ENCODE peak calls at places on chromosomes 13 and 19, in eight cellular contexts. One of them, this sample, is unnamed.

GRCh38 chr19:29311391-29311790 is 98.4 kb upstream of the UQCRFS1 start:
- DNase-seq in astrocyte of the spinal cord: no peak
- DNase-seq in GM10248: no peak
- DNase-seq in dorsolateral prefrontal cortex: peak
- DNase-seq in H1: no peak
- DNase-seq in omental fat pad: no peak
- DNase-seq in fibroblast of lung: no peak
- DNase-seq in PC-9: no peak
- DNase-seq in this sample: no peak

GRCh38 chr13:108086678-108087077 is 128.7 kb downstream of the LIG4 start:
- DNase-seq in astrocyte of the spinal cord: peak
- DNase-seq in GM10248: no peak
- DNase-seq in dorsolateral prefrontal cortex: no peak
- DNase-seq in H1: no peak
- DNase-seq in omental fat pad: no peak
- DNase-seq in fibroblast of lung: no peak
- DNase-seq in PC-9: no peak
- DNase-seq in this sample: no peak

GRCh38 chr13:91537376-91537775 is 139.0 kb downstream of the GPC5 start:
- DNase-seq in astrocyte of the spinal cord: no peak
- DNase-seq in GM10248: no peak
- DNase-seq in dorsolateral prefrontal cortex: no peak
- DNase-seq in H1: no peak
- DNase-seq in omental fat pad: no peak
- DNase-seq in fibroblast of lung: no peak
- DNase-seq in PC-9: no peak
- DNase-seq in this sample: no peak

GRCh38 chr19:31408460-31409124 is 59.4 kb upstream of the TSHZ3 start:
- DNase-seq in astrocyte of the spinal cord: peak
- DNase-seq in GM10248: no peak
- DNase-seq in dorsolateral prefrontal cortex: no peak
- DNase-seq in H1: no peak
- DNase-seq in omental fat pad: no peak
- DNase-seq in fibroblast of lung: peak
- DNase-seq in PC-9: no peak
- DNase-seq in this sample: no peak

GRCh38 chr13:98416408-98416807 is 160.5 kb downstream of the STK24 start:
- DNase-seq in astrocyte of the spinal cord: no peak
- DNase-seq in GM10248: no peak
- DNase-seq in dorsolateral prefrontal cortex: no peak
- DNase-seq in H1: no peak
- DNase-seq in omental fat pad: no peak
- DNase-seq in fibroblast of lung: no peak
- DNase-seq in PC-9: peak
- DNase-seq in this sample: no peak

GRCh38 chr13:97306646-97307045 is 84.5 kb downstream of the MBNL2 start:
- DNase-seq in astrocyte of the spinal cord: peak
- DNase-seq in GM10248: no peak
- DNase-seq in dorsolateral prefrontal cortex: no peak
- DNase-seq in H1: no peak
- DNase-seq in omental fat pad: no peak
- DNase-seq in fibroblast of lung: peak
- DNase-seq in PC-9: no peak
- DNase-seq in this sample: no peak

GRCh38 chr19:1064661-1065605 is 2.0 kb upstream of the ARHGAP45 start:
- DNase-seq in astrocyte of the spinal cord: peak
- DNase-seq in GM10248: peak
- DNase-seq in dorsolateral prefrontal cortex: no peak
- DNase-seq in H1: peak
- DNase-seq in omental fat pad: no peak
- DNase-seq in fibroblast of lung: peak
- DNase-seq in PC-9: no peak
- DNase-seq in this sample: no peak

GRCh38 chr19:47156861-47157454 is 26.3 kb downstream of the SAE1 start:
- DNase-seq in astrocyte of the spinal cord: peak
- DNase-seq in GM10248: peak
- DNase-seq in dorsolateral prefrontal cortex: no peak
- DNase-seq in H1: no peak
- DNase-seq in omental fat pad: no peak
- DNase-seq in fibroblast of lung: peak
- DNase-seq in PC-9: no peak
- DNase-seq in this sample: no peak

GRCh38 chr19:40976134-40976533 is 14.9 kb upstream of the CYP2B6 start:
- DNase-seq in astrocyte of the spinal cord: no peak
- DNase-seq in GM10248: no peak
- DNase-seq in dorsolateral prefrontal cortex: no peak
- DNase-seq in H1: no peak
- DNase-seq in omental fat pad: no peak
- DNase-seq in fibroblast of lung: no peak
- DNase-seq in PC-9: no peak
- DNase-seq in this sample: no peak

GRCh38 chr13:41111454-41111853 is 21.1 kb downstream of the KBTBD6 start:
- DNase-seq in astrocyte of the spinal cord: no peak
- DNase-seq in GM10248: no peak
- DNase-seq in dorsolateral prefrontal cortex: no peak
- DNase-seq in H1: no peak
- DNase-seq in omental fat pad: no peak
- DNase-seq in fibroblast of lung: no peak
- DNase-seq in PC-9: no peak
- DNase-seq in this sample: no peak

DNA sequence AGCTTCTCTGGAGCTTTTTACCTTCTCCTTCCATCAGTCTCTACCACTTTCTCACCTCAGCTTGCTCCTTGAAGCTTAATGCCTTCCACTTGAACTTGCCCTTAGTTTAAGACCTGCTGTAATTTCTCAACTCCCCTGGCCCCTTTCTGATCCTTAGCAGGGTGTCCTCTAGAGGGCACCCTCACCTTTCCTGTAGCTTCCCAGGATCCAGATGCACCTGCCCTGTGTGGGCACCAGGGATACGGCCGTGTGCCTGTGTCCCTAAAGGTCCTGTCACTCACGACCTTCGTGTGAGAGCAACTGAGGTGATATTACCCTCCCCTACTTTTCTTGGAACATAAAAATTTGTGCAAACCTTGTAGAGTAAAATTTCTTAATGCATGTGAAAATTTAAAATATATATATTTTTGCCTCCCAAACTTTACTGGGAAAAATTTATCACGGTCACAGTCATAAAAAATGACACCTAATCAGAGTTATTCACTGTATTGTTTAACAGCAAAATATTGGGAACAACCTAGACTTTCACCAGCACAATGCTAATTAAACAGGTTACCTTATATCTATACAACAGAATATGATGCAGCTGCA is 46.4 kb downstream of the PSG3 start:
- DNase-seq in astrocyte of the spinal cord: peak
- DNase-seq in GM10248: peak
- DNase-seq in dorsolateral prefrontal cortex: no peak
- DNase-seq in H1: no peak
- DNase-seq in omental fat pad: no peak
- DNase-seq in fibroblast of lung: peak
- DNase-seq in PC-9: peak
- DNase-seq in this sample: no peak
- TF ChIP-seq CTCF in astrocyte of the spinal cord: peak
- TF ChIP-seq CTCF in GM10248: peak
- TF ChIP-seq CTCF in dorsolateral prefrontal cortex: peak
- TF ChIP-seq CTCF in H1: peak
- TF ChIP-seq CTCF in omental fat pad: no peak
- TF ChIP-seq CTCF in fibroblast of lung: peak
- TF ChIP-seq CTCF in PC-9: peak
- TF ChIP-seq CTCF in this sample: peak

GRCh38 chr13:44739120-44739519 is 163.0 kb upstream of the TSC22D1 start:
- DNase-seq in astrocyte of the spinal cord: no peak
- DNase-seq in GM10248: no peak
- DNase-seq in dorsolateral prefrontal cortex: no peak
- DNase-seq in H1: no peak
- DNase-seq in omental fat pad: no peak
- DNase-seq in fibroblast of lung: no peak
- DNase-seq in PC-9: no peak
- DNase-seq in this sample: no peak
- TF ChIP-seq CTCF in astrocyte of the spinal cord: no peak
- TF ChIP-seq CTCF in GM10248: no peak
- TF ChIP-seq CTCF in dorsolateral prefrontal cortex: no peak
- TF ChIP-seq CTCF in H1: peak
- TF ChIP-seq CTCF in omental fat pad: no peak
- TF ChIP-seq CTCF in fibroblast of lung: no peak
- TF ChIP-seq CTCF in PC-9: peak
- TF ChIP-seq CTCF in this sample: no peak

GRCh38 chr19:38953677-38954076 is 21.9 kb downstream of the FBXO17 start:
- DNase-seq in astrocyte of the spinal cord: no peak
- DNase-seq in GM10248: no peak
- DNase-seq in dorsolateral prefrontal cortex: no peak
- DNase-seq in H1: no peak
- DNase-seq in omental fat pad: no peak
- DNase-seq in fibroblast of lung: no peak
- DNase-seq in PC-9: no peak
- DNase-seq in this sample: no peak

GRCh38 chr19:38951187-38951586 is 20.4 kb downstream of the MRPS12 start:
- DNase-seq in astrocyte of the spinal cord: no peak
- DNase-seq in GM10248: no peak
- DNase-seq in dorsolateral prefrontal cortex: no peak
- DNase-seq in H1: no peak
- DNase-seq in omental fat pad: no peak
- DNase-seq in fibroblast of lung: no peak
- DNase-seq in PC-9: no peak
- DNase-seq in this sample: no peak

GRCh38 chr19:38949580-38950367 is 19.0 kb downstream of the MRPS12 start:
- DNase-seq in astrocyte of the spinal cord: peak
- DNase-seq in GM10248: peak
- DNase-seq in dorsolateral prefrontal cortex: peak
- DNase-seq in H1: peak
- DNase-seq in omental fat pad: peak
- DNase-seq in fibroblast of lung: peak
- DNase-seq in PC-9: peak
- DNase-seq in this sample: no peak

GRCh38 chr19:38956264-38956663 is 19.3 kb downstream of the FBXO17 start:
- DNase-seq in astrocyte of the spinal cord: no peak
- DNase-seq in GM10248: no peak
- DNase-seq in dorsolateral prefrontal cortex: no peak
- DNase-seq in H1: no peak
- DNase-seq in omental fat pad: no peak
- DNase-seq in fibroblast of lung: no peak
- DNase-seq in PC-9: no peak
- DNase-seq in this sample: peak

DNA sequence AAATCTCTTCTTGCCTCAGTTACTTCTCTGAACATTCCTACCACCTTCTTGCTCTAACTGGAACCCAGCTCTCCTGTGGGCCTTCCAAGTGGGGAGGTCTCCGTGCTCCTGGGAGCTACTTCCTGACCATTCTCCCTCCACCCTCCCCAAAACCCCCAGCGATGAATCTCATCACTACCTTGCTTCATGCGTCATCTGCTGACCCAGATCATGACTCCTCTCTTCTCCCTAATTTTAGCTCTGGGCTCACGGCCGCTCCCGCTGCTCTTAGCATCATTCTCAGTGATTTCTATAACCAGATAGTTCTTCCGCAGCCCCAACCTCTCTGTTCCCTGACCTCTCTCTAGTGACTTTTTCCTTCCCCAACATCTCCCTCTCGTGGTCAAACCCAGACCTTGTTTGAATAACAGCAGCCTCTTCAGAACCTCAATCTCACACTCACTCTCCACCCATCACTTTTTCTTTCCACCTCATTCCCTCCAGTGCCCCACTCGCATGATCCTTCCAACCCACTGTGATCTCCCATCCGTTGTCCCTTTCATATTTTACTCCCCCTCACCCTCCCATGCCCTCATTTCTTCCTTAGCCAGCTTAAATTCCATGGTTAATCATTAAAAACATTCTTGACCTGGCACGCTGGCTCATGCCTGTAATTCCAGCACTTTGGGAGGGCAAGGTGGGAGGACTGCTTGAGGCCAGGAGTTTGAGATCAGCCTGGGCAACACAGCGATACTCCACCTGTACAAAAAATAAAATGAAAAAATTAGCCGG is 21.8 kb downstream of the MRPS12 start:
- DNase-seq in astrocyte of the spinal cord: no peak
- DNase-seq in GM10248: peak
- DNase-seq in dorsolateral prefrontal cortex: no peak
- DNase-seq in H1: peak
- DNase-seq in omental fat pad: no peak
- DNase-seq in fibroblast of lung: no peak
- DNase-seq in PC-9: peak
- DNase-seq in this sample: no peak
- TF ChIP-seq CTCF in astrocyte of the spinal cord: peak
- TF ChIP-seq CTCF in GM10248: peak
- TF ChIP-seq CTCF in dorsolateral prefrontal cortex: peak
- TF ChIP-seq CTCF in H1: peak
- TF ChIP-seq CTCF in omental fat pad: no peak
- TF ChIP-seq CTCF in fibroblast of lung: no peak
- TF ChIP-seq CTCF in PC-9: peak
- TF ChIP-seq CTCF in this sample: peak

GRCh38 chr13:37769078-37769477 is 100.5 kb downstream of the TRPC4 start:
- DNase-seq in astrocyte of the spinal cord: no peak
- DNase-seq in GM10248: no peak
- DNase-seq in dorsolateral prefrontal cortex: no peak
- DNase-seq in H1: no peak
- DNase-seq in omental fat pad: no peak
- DNase-seq in fibroblast of lung: no peak
- DNase-seq in PC-9: no peak
- DNase-seq in this sample: no peak
- TF ChIP-seq CTCF in astrocyte of the spinal cord: peak
- TF ChIP-seq CTCF in GM10248: no peak
- TF ChIP-seq CTCF in dorsolateral prefrontal cortex: no peak
- TF ChIP-seq CTCF in H1: no peak
- TF ChIP-seq CTCF in omental fat pad: no peak
- TF ChIP-seq CTCF in fibroblast of lung: no peak
- TF ChIP-seq CTCF in PC-9: peak
- TF ChIP-seq CTCF in this sample: peak

GRCh38 chr13:29845440-29846056 is 4.9 kb downstream of the UBL3 start:
- DNase-seq in astrocyte of the spinal cord: peak
- DNase-seq in GM10248: no peak
- DNase-seq in dorsolateral prefrontal cortex: no peak
- DNase-seq in H1: no peak
- DNase-seq in omental fat pad: no peak
- DNase-seq in fibroblast of lung: peak
- DNase-seq in PC-9: no peak
- DNase-seq in this sample: no peak
- TF ChIP-seq CTCF in astrocyte of the spinal cord: peak
- TF ChIP-seq CTCF in GM10248: peak
- TF ChIP-seq CTCF in dorsolateral prefrontal cortex: peak
- TF ChIP-seq CTCF in H1: no peak
- TF ChIP-seq CTCF in omental fat pad: no peak
- TF ChIP-seq CTCF in fibroblast of lung: no peak
- TF ChIP-seq CTCF in PC-9: peak
- TF ChIP-seq CTCF in this sample: peak

GRCh38 chr13:23399254-23399796 is 34.2 kb downstream of the SACS start:
- DNase-seq in astrocyte of the spinal cord: no peak
- DNase-seq in GM10248: no peak
- DNase-seq in dorsolateral prefrontal cortex: no peak
- DNase-seq in H1: no peak
- DNase-seq in omental fat pad: no peak
- DNase-seq in fibroblast of lung: no peak
- DNase-seq in PC-9: no peak
- DNase-seq in this sample: no peak
- TF ChIP-seq CTCF in astrocyte of the spinal cord: no peak
- TF ChIP-seq CTCF in GM10248: no peak
- TF ChIP-seq CTCF in dorsolateral prefrontal cortex: no peak
- TF ChIP-seq CTCF in H1: no peak
- TF ChIP-seq CTCF in omental fat pad: no peak
- TF ChIP-seq CTCF in fibroblast of lung: no peak
- TF ChIP-seq CTCF in PC-9: no peak
- TF ChIP-seq CTCF in this sample: no peak

This sample was measured in D721Med.